ENCODE peak calls at places on chromosome 19, in six cellular contexts. F is HepG2, P is H1, M is GM12878, V is GM12892, E is K562. R is an unnamed sample.
A peak's percentile ranks its signal among the peaks of the same experiment; 100 is the strongest.

GRCh38 chr19:49817964-49818690 is at the start of gene MED25:
- DNase-seq in F (peak; percentile 63), P (peak; percentile 95), M (peak; percentile 72), V (peak; percentile 92), E (peak; percentile 79), R (peak; percentile 91)

GRCh38 chr19:51131780-51132680 is 7.3 kb downstream of the SIGLEC9 start:
- DNase-seq in F (no peak), P (no peak), M (no peak), V (no peak), E (peak; percentile 72), R (no peak)

GRCh38 chr19:43826787-43827754 is at the start of gene ZNF283:
- DNase-seq in F (peak; percentile 87), P (peak; percentile 81), M (peak; percentile 28), V (peak; percentile 56), E (peak; percentile 90), R (peak; percentile 68)

GRCh38 chr19:7679017-7679720 is 1.5 kb upstream of the TRAPPC5 start:
- DNase-seq in F (peak; percentile 36), P (no peak), M (no peak), V (no peak), E (peak; percentile 34), R (no peak)

GRCh38 chr19:31991984-31992655 is 353.3 kb upstream of the ZNF507 start:
- DNase-seq in F (no peak), P (peak; percentile 14), M (no peak), V (no peak), E (no peak), R (no peak)

GRCh38 chr19:1663854-1664253 is 11.4 kb upstream of the TCF3 start:
- DNase-seq in F (no peak), P (no peak), M (no peak), V (peak; percentile 61), E (no peak), R (no peak)

GRCh38 chr19:36421749-36422481 is 3.5 kb upstream of the ZFP82 start:
- DNase-seq in F (no peak), P (no peak), M (no peak), V (no peak), E (no peak), R (no peak)

GRCh38 chr19:8028951-8029491 is 23.5 kb upstream of the CCL25 start:
- DNase-seq in F (no peak), P (peak; percentile 65), M (no peak), V (no peak), E (peak; percentile 47), R (no peak)

GRCh38 chr19:45499196-45500180 is 1.2 kb downstream of the PPM1N start:
- DNase-seq in F (no peak), P (peak; percentile 98), M (no peak), V (no peak), E (peak; percentile 72), R (no peak)

GRCh38 chr19:13794388-13794751 is 873 bp upstream of the ZSWIM4 start:
- DNase-seq in F (no peak), P (no peak), M (no peak), V (no peak), E (no peak), R (no peak)

GRCh38 chr19:53942001-53942786 is 20.5 kb upstream of the CACNG8 start:
- DNase-seq in F (peak; percentile 4), P (peak; percentile 100), M (no peak), V (no peak), E (peak; percentile 83), R (no peak)

GRCh38 chr19:39031368-39032163 is 783 bp downstream of the FBXO27 start:
- DNase-seq in F (no peak), P (peak; percentile 99), M (peak; percentile 60), V (peak; percentile 78), E (peak; percentile 97), R (peak; percentile 71)

GRCh38 chr19:19083413-19084178 is 19.8 kb downstream of the SLC25A42 start:
- DNase-seq in F (no peak), P (no peak), M (no peak), V (no peak), E (no peak), R (no peak)

GRCh38 chr19:11737964-11738745 is 591 bp downstream of the ZNF823 start:
- DNase-seq in F (peak; percentile 67), P (peak; percentile 62), M (no peak), V (peak; percentile 34), E (peak; percentile 38), R (peak; percentile 24)

GRCh38 chr19:10550336-10550735 is 6.6 kb downstream of the ATG4D start:
- DNase-seq in F (no peak), P (no peak), M (no peak), V (no peak), E (no peak), R (no peak)

GRCh38 chr19:10551698-10552301 is 8.1 kb downstream of the ATG4D start:
- DNase-seq in F (no peak), P (no peak), M (no peak), V (no peak), E (no peak), R (no peak)

GRCh38 chr19:10553087-10553667 is 9.5 kb downstream of the ATG4D start:
- DNase-seq in F (no peak), P (no peak), M (no peak), V (no peak), E (no peak), R (no peak)

GRCh38 chr19:10553943-10554381 is 10.3 kb downstream of the ATG4D start:
- DNase-seq in F (no peak), P (no peak), M (peak; percentile 55), V (no peak), E (no peak), R (peak; percentile 79)

DNA sequence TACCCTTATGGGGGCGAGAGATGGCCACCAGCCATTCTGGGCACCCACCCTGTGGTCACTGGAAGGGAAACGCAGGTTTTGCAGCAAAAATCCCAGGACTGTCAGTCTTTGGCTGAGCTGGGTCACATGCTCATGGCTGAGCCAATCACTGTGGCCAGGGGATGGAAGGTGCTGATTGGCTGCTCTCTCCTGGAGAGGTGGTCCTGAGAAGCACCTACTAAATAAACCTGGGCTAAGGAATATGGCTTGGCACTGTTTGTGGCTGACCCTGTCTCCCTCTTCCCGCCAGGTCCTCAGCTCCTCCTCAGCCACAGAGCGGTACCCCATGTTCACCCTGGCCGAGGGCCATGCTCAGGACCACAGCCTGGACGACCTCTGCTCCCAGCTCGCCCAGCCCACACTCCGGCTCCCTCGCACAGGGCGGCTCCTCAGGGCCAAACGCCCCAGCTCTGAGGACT is 8.9 kb downstream of the ATG4D start:
- DNase-seq in F (no peak), P (peak; percentile 85), M (no peak), V (no peak), E (peak; percentile 74), R (no peak)
- TF ChIP-seq POLR2A in F (peak; percentile 40), P (peak; percentile 16), M (peak; percentile 57), V (peak; percentile 13), E (peak; percentile 67), R (peak; percentile 63)

GRCh38 chr19:33685541-33685940 is 63.8 kb downstream of the CHST8 start:
- DNase-seq in F (no peak), P (no peak), M (no peak), V (no peak), E (no peak), R (no peak)

GRCh38 chr19:33684550-33685303 is 63.0 kb downstream of the CHST8 start:
- DNase-seq in F (no peak), P (no peak), M (no peak), V (no peak), E (no peak), R (no peak)

GRCh38 chr19:33687761-33688656 is 66.3 kb downstream of the CHST8 start:
- DNase-seq in F (no peak), P (no peak), M (no peak), V (no peak), E (no peak), R (no peak)

GRCh38 chr19:33686687-33687541 is 65.2 kb downstream of the CHST8 start:
- DNase-seq in F (no peak), P (no peak), M (no peak), V (no peak), E (no peak), R (no peak)

GRCh38 chr19:33686246-33686645 is 64.5 kb downstream of the CHST8 start:
- DNase-seq in F (no peak), P (no peak), M (no peak), V (no peak), E (no peak), R (no peak)
- TF ChIP-seq TAF1 in F (no peak), P (no peak), M (no peak), V (no peak), E (no peak), R (no peak)

GRCh38 chr19:30112171-30112570 is 170.1 kb downstream of the URI1 start:
- DNase-seq in F (no peak), P (no peak), M (no peak), V (no peak), E (no peak), R (no peak)
- TF ChIP-seq POLR2AphosphoS5 in F (no peak), P (no peak), M (no peak), V (no peak), E (no peak), R (no peak)

DNA sequence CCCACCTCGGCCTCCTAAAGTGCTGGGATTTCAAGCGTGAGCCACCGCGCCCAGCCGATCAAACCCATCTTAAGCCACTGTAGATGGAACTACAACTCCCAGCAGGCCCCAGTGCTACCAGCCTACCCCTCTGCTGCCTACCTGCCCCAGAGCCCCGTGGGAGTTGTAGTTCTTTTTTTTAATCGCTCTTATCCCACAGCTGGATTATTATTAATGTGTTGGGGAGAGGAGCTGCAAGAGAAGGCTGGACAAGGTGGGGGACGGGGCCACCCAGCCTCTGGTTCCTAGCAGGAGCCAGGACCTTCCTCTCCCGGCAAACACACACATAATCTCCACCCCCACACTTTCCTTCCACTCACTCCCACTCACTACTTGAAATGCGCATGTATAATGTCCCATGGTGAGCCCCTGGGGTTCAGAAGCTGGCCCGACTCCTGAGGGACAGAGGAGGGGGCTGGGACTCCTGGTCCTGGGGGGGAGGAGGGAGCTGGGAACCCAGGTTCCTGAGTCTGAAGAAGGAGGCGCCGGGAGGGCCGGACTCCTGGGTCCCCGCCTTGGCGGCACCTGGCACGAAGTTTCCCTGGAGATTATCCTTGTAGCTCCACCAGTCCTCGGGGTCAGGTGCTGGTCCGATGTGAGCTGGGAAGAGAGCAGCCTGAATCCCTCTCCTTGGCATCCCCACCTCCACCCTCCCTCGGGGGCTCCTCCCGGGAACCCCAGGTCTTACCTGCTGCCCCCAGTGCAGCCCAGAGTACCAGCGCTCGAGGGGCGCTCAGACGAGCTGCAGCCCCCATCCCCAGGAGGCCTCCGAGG is 942 bp downstream of the CA11 start:
- DNase-seq in F (peak; percentile 53), P (peak; percentile 81), M (no peak), V (peak; percentile 62), E (peak; percentile 55), R (no peak)
- TF ChIP-seq POLR2A in F (no peak), P (no peak), M (no peak), V (no peak), E (no peak), R (no peak)